ENCODE peak calls at places on chromosomes 7 and 10, in eight cellular contexts. G, N, S, F, J, W, X and H are unnamed samples. For H3K4me1 and H3K9me3, the result is how much of the 10 kb centered on the place peaks cover.

GRCh38 chr7:94656925-94657731 is 1.2 kb upstream of the SGCE start:
- DNase-seq in N (no peak), W (peak), S (no peak), G (peak), F (peak), X (no peak), J (no peak), H (peak)

GRCh38 chr10:14556285-14556956 is 218.3 kb downstream of the FAM107B start:
- DNase-seq in N (no peak), F (no peak), G (peak), X (peak), J (no peak), S (no peak), W (no peak), H (peak)

GRCh38 chr7:80725181-80725611 is 86.8 kb downstream of the CD36 start:
- DNase-seq in W (no peak), X (no peak), J (no peak), N (no peak), F (no peak), S (no peak), G (no peak), H (no peak)

GRCh38 chr7:95631545-95631944 is 35.2 kb upstream of the PDK4 start:
- DNase-seq in S (no peak), N (no peak), J (no peak), G (no peak), F (no peak), X (no peak), W (no peak), H (no peak)

GRCh38 chr7:151776876-151777510 is 99.9 kb downstream of the PRKAG2 start:
- DNase-seq in J (no peak), S (no peak), G (no peak), N (no peak), W (no peak), F (no peak), X (no peak), H (no peak)

GRCh38 chr10:13956826-13957225 is 370.1 kb downstream of the PRPF18 start:
- DNase-seq in S (peak), N (no peak), G (no peak), W (no peak), F (no peak), J (no peak), X (peak), H (peak)

GRCh38 chr10:61758440-61758839 is 95.7 kb downstream of the CABCOCO1 start:
- DNase-seq in N (no peak), X (no peak), J (no peak), F (no peak), G (no peak), W (no peak), S (no peak), H (no peak)

GRCh38 chr10:103837370-103838094 is 17.8 kb downstream of the SH3PXD2A start:
- DNase-seq in S (no peak), X (no peak), N (no peak), F (no peak), W (no peak), G (no peak), J (no peak), H (no peak)

GRCh38 chr7:134813668-134814067 is 34.2 kb downstream of the CALD1 start:
- DNase-seq in G (no peak), N (no peak), W (no peak), X (peak), J (no peak), F (no peak), S (no peak), H (no peak)

GRCh38 chr10:80535671-80536360 is 1.9 kb upstream of the SH2D4B start:
- DNase-seq in W (peak), X (peak), F (peak), J (no peak), G (peak), S (no peak), N (no peak), H (peak)

GRCh38 chr7:145378197-145378596 is 542.3 kb upstream of the TPK1 start:
- DNase-seq in S (no peak), F (no peak), J (no peak), W (no peak), N (no peak), G (no peak), X (no peak), H (no peak)

GRCh38 chr10:102237711-102238252 is 3.5 kb downstream of the PITX3 start:
- DNase-seq in F (no peak), N (no peak), J (peak), G (no peak), W (no peak), S (no peak), X (no peak), H (no peak)

GRCh38 chr7:2508327-2509231 is 11.0 kb upstream of the LFNG start:
- DNase-seq in S (peak), G (peak), X (peak), J (no peak), W (no peak), N (no peak), F (peak), H (no peak)

GRCh38 chr10:19048479-19048878 is at the start of gene MALRD1:
- DNase-seq in S (no peak), W (no peak), X (no peak), J (no peak), F (no peak), N (no peak), G (no peak), H (no peak)

GRCh38 chr7:286278-286677 is 3.7 kb upstream of the FOXL3 start:
- DNase-seq in F (no peak), X (no peak), N (no peak), J (no peak), S (no peak), G (no peak), W (peak), H (no peak)

GRCh38 chr7:42978496-42978895 is 46.3 kb downstream of the MRPL32 start:
- DNase-seq in N (no peak), G (no peak), W (no peak), F (no peak), X (no peak), S (no peak), J (no peak), H (no peak)

GRCh38 chr10:74177140-74177677 is 26.2 kb downstream of the ADK start:
- DNase-seq in G (peak), S (no peak), F (peak), X (peak), N (peak), W (no peak), J (no peak), H (no peak)

GRCh38 chr7:7136423-7136822 is 45.9 kb upstream of the C1GALT1 start:
- DNase-seq in W (no peak), G (no peak), S (no peak), F (no peak), N (no peak), X (no peak), J (no peak), H (peak)

GRCh38 chr7:37285701-37286475 is 162.8 kb downstream of the ELMO1 start:
- DNase-seq in F (no peak), G (peak), S (no peak), N (no peak), X (no peak), J (no peak), W (no peak), H (peak)

GRCh38 chr7:115230882-115231508 is 309.1 kb downstream of the MDFIC start:
- DNase-seq in X (no peak), W (no peak), J (no peak), G (no peak), N (peak), F (peak), S (no peak), H (peak)

GRCh38 chr10:5500910-5501309 is 1.5 kb upstream of the CALML5 start:
- DNase-seq in N (no peak), G (no peak), J (no peak), S (no peak), W (peak), X (no peak), F (no peak), H (no peak)

GRCh38 chr7:107387077-107387476 is 82.8 kb upstream of the GPR22 start:
- DNase-seq in X (no peak), N (no peak), J (peak), W (no peak), G (no peak), S (no peak), F (no peak), H (peak)

GRCh38 chr7:28855538-28856217 is 102.5 kb downstream of the TRIL start:
- DNase-seq in G (no peak), W (no peak), N (no peak), J (no peak), S (no peak), X (peak), F (peak), H (no peak)

GRCh38 chr7:139583826-139584553 is 60.5 kb downstream of the CLEC2L start:
- DNase-seq in S (peak), F (no peak), X (no peak), G (no peak), J (no peak), W (no peak), N (no peak), H (no peak)

GRCh38 chr7:148701414-148701813 is 2.7 kb downstream of the CUL1 start:
- DNase-seq in F (no peak), S (no peak), N (no peak), G (no peak), W (no peak), J (no peak), X (no peak), H (peak)

GRCh38 chr10:69242037-69242843 is 22.1 kb downstream of the HKDC1 start:
- DNase-seq in S (no peak), N (no peak), J (no peak), G (no peak), F (no peak), X (no peak), W (no peak), H (no peak)

GRCh38 chr7:96331775-96332174 is 9.9 kb upstream of the SLC25A13 start:
- DNase-seq in F (no peak), X (no peak), J (no peak), G (no peak), N (no peak), S (no peak), W (no peak), H (no peak)

GRCh38 chr10:91607661-91608442 is 25.0 kb downstream of the PPP1R3C start:
- DNase-seq in X (no peak), J (no peak), G (no peak), W (no peak), S (no peak), N (no peak), F (no peak), H (peak)

GRCh38 chr10:91614254-91614624 is 18.6 kb downstream of the PPP1R3C start:
- DNase-seq in G (no peak), X (no peak), S (no peak), W (no peak), J (no peak), F (no peak), N (no peak), H (no peak)

GRCh38 chr10:91610919-91611318 is 22.0 kb downstream of the PPP1R3C start:
- DNase-seq in N (no peak), S (no peak), G (no peak), J (no peak), W (no peak), X (no peak), F (no peak), H (no peak)

GRCh38 chr10:91613411-91614253 is 19.2 kb downstream of the PPP1R3C start:
- DNase-seq in X (no peak), S (no peak), J (peak), W (no peak), F (peak), N (no peak), G (no peak), H (no peak)

DNA sequence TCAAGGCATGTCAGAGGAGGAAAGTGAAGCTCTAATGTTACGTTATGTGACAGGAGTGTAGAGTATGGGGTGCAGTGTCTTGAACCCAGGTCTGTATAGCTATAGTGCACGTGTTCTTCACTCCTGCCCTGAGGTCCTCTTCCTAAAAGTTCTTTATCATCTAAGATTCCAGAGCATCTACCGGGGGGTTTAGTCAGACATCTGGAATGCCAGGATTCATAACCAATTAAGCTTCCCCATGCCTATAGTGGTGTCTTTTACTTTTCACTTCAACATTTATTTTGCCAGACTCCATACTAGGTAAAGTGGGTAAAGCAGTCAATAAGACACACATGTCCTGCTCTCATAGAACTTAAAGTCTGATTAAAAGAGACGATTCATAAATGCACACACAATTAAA is 22.4 kb downstream of the PPP1R3C start:
- DNase-seq in X (no peak), N (no peak), G (no peak), S (no peak), W (no peak), J (no peak), F (no peak), H (no peak)
- H3K4me1 ChIP-seq in X (under half), N (under half), G (under half), S (half or more), W (under half), J (under half), F (under half), H (half or more)

GRCh38 chr7:23018747-23019146 is 4.8 kb upstream of the HYCC1 start:
- DNase-seq in G (no peak), F (no peak), N (no peak), X (no peak), J (no peak), W (no peak), S (no peak), H (no peak)
- H3K27ac ChIP-seq in G (no peak), F (no peak), N (no peak), X (no peak), J (no peak), W (no peak), S (no peak), H (no peak)

GRCh38 chr7:157940497-157940896 is 603.7 kb downstream of the DNAJB6 start:
- DNase-seq in J (no peak), W (no peak), F (no peak), X (no peak), S (no peak), G (no peak), N (no peak), H (no peak)

GRCh38 chr7:157941210-157941609 is 604.4 kb downstream of the DNAJB6 start:
- DNase-seq in J (no peak), X (no peak), F (no peak), G (no peak), W (no peak), N (no peak), S (no peak), H (no peak)

GRCh38 chr7:157936976-157937375 is 600.2 kb downstream of the DNAJB6 start:
- DNase-seq in S (no peak), X (no peak), N (no peak), G (no peak), J (no peak), F (no peak), W (no peak), H (no peak)

GRCh38 chr7:157938211-157938610 is 601.4 kb downstream of the DNAJB6 start:
- DNase-seq in W (no peak), S (no peak), J (no peak), F (no peak), N (no peak), G (no peak), X (no peak), H (no peak)

DNA sequence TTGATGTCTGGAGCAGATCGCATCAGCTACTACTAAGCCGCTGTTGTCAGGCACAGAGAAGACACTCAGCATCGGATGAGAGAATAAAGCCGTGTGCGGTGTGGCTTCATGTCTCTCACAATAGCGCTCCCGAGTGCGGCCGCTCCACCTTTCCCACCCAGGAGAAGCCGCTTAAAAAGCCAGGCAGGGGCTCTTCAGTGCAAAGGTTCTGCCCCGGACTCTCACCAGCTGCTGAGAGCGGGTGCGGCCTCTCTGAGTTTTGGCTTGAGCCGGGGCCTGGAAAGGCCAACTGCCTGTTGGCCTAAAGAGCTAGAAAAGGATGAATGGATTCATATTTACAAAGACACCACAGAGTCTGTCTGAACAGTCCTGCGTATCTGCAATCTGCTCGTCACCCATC is 600.6 kb downstream of the DNAJB6 start:
- DNase-seq in X (no peak), W (no peak), G (no peak), N (no peak), S (no peak), J (no peak), F (no peak), H (no peak)
- H3K9me3 ChIP-seq in X (under half), W (under half), G (under half), N (under half), S (under half), J (under half), F (under half), H (under half)

GRCh38 chr10:119135517-119135890 is 30.0 kb downstream of the SFXN4 start:
- DNase-seq in S (no peak), X (peak), N (no peak), W (no peak), G (no peak), J (no peak), F (no peak), H (peak)

GRCh38 chr10:119136084-119136483 is 29.4 kb downstream of the SFXN4 start:
- DNase-seq in W (no peak), J (no peak), S (no peak), X (no peak), N (no peak), F (no peak), G (no peak), H (peak)

GRCh38 chr10:119131512-119132240 is 27.8 kb downstream of the DENND10 start:
- DNase-seq in G (peak), N (no peak), W (no peak), S (no peak), J (no peak), X (peak), F (no peak), H (no peak)

GRCh38 chr10:119129721-119130120 is 25.8 kb downstream of the DENND10 start:
- DNase-seq in W (no peak), F (no peak), S (no peak), J (no peak), N (no peak), X (no peak), G (no peak), H (no peak)

GRCh38 chr10:119132521-119133345 is 28.8 kb downstream of the DENND10 start:
- DNase-seq in F (no peak), N (no peak), S (no peak), W (no peak), X (no peak), J (no peak), G (no peak), H (no peak)
- H3K4me1 ChIP-seq in F (under half), N (under half), S (under half), W (under half), X (under half), J (under half), G (under half), H (under half)

GRCh38 chr7:155884225-155885161 is 72.2 kb upstream of the SHH start:
- DNase-seq in J (no peak), X (no peak), G (no peak), W (peak), N (no peak), F (no peak), S (no peak), H (no peak)

GRCh38 chr7:155881471-155882350 is 69.4 kb upstream of the SHH start:
- DNase-seq in J (no peak), N (no peak), S (no peak), G (no peak), F (no peak), W (no peak), X (no peak), H (no peak)

GRCh38 chr7:155882596-155882995 is 70.3 kb upstream of the SHH start:
- DNase-seq in S (no peak), W (no peak), N (no peak), G (no peak), X (no peak), J (no peak), F (no peak), H (peak)

GRCh38 chr7:155885162-155886160 is 73.2 kb upstream of the SHH start:
- DNase-seq in N (no peak), G (no peak), S (no peak), F (peak), J (no peak), X (no peak), W (peak), H (no peak)

GRCh38 chr7:155883491-155884224 is 71.4 kb upstream of the SHH start:
- DNase-seq in F (no peak), G (no peak), W (peak), S (no peak), J (no peak), N (no peak), X (no peak), H (no peak)
- H3K27ac ChIP-seq in F (no peak), G (no peak), W (no peak), S (no peak), J (no peak), N (no peak), X (no peak), H (no peak)

DNA sequence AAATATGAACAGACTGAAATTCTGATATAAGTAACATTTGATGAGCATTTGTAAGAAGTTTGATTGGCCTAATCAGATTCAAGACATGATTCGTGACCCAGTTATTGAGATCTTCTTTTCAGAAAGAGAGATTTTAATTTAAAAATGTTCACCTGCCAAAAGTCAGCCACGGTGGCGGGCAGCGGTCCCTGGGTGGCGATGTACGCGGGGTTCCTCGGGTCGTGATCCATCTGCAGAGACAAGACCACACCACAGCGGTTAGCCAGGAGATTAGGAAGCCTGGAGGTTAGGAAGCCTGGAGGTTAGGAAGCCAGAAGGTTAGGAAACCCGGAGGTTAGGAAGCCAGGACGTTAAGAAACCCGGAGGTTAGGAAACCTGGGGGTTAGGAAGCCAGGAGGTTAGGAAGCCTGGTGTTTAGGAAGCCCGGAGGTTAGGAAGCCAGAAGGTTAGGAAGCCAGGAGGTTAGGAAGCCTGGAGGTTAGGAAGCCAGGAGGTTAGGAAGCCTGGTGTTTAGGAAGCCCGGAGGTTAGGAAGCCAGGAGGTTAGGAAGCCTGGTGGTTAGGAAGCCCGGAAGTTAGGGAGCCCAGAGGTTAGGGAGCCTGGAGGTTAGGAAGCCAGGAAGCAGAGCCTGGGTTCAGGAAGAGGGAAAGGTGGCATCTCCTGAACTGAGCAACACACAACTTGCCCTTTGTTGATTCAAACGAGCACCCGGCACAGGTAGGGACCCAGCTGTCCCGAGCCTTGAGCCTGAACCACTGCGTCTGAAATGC is 258.5 kb downstream of the DNAJB6 start:
- DNase-seq in N (no peak), F (no peak), J (no peak), G (no peak), W (peak), S (no peak), X (no peak), H (no peak)
- H3K9me3 ChIP-seq in N (under half), F (under half), J (under half), G (under half), W (under half), S (under half), X (under half), H (under half)